ENCODE peak calls at places on chromosomes 12 and 14, in eight cellular contexts. V is B cell, O is NCI-H460, H is hepatocyte, E is NCI-H1417, Z is dermis blood vessel endothelial cell, C is amniotic stem cell, T is lower lobe of right lung. J is an unnamed sample.

GRCh38 chr14:71321556-71322315 is 414.5 kb downstream of the PCNX1 start:
- DNase-seq in Z (peak; percentile 68), C (peak; percentile 47), H (peak; percentile 59), T (no peak), V (no peak), E (peak; percentile 82), O (no peak), J (no peak)

GRCh38 chr12:49733219-49734017 is 7.9 kb upstream of the TMBIM6 start:
- DNase-seq in V (no peak), E (no peak), T (no peak), O (no peak), C (no peak), Z (no peak), H (no peak), J (no peak)

GRCh38 chr12:12582895-12583303 is 20.2 kb upstream of the DUSP16 start:
- DNase-seq in Z (no peak), E (no peak), H (peak; percentile 58), V (no peak), O (no peak), C (no peak), T (no peak), J (no peak)

GRCh38 chr12:124160102-124160501 is 134.8 kb upstream of the RFLNA start:
- DNase-seq in E (no peak), O (no peak), Z (no peak), H (no peak), T (no peak), V (no peak), C (no peak), J (no peak)

GRCh38 chr12:118344829-118345228 is 27.9 kb downstream of the TAOK3 start:
- DNase-seq in Z (no peak), H (no peak), V (no peak), E (no peak), O (no peak), T (no peak), C (no peak), J (no peak)

GRCh38 chr14:101521978-101522377 is 39.3 kb upstream of the DIO3 start:
- DNase-seq in O (no peak), C (no peak), V (no peak), E (no peak), Z (no peak), T (no peak), H (no peak), J (no peak)

GRCh38 chr14:82182646-82183045 is 649.0 kb upstream of the SEL1L start:
- DNase-seq in H (no peak), T (no peak), V (no peak), O (no peak), E (no peak), Z (no peak), C (no peak), J (no peak)

GRCh38 chr14:74203546-74203945 is 35.7 kb upstream of the VSX2 start:
- DNase-seq in T (no peak), V (no peak), E (no peak), Z (no peak), O (no peak), H (no peak), C (no peak), J (no peak)

GRCh38 chr12:116454950-116455447 is 104.2 kb upstream of the MAP1LC3B2 start:
- DNase-seq in E (no peak), Z (peak; percentile 92), H (peak; percentile 66), C (peak; percentile 84), T (no peak), O (peak; percentile 20), V (no peak), J (no peak)

GRCh38 chr12:117599849-117600248 is 238.4 kb upstream of the NOS1 start:
- DNase-seq in C (no peak), Z (no peak), H (no peak), V (no peak), O (no peak), E (no peak), T (no peak), J (no peak)

GRCh38 chr14:104355101-104355691 is 216.8 kb downstream of the KIF26A start:
- DNase-seq in C (no peak), V (no peak), H (no peak), T (no peak), Z (no peak), E (no peak), O (no peak), J (no peak)

GRCh38 chr12:116887244-116887643 is 6.0 kb upstream of the HRK start:
- DNase-seq in O (no peak), E (no peak), H (no peak), T (no peak), V (no peak), Z (no peak), C (no peak), J (no peak)

GRCh38 chr12:32768518-32768917 is 12.8 kb upstream of the YARS2 start:
- DNase-seq in O (no peak), C (no peak), E (no peak), H (no peak), Z (no peak), V (no peak), T (no peak), J (no peak)